ENCODE peak calls at places on chromosomes 5 and 9, in four cellular contexts. C, O, D and K are unnamed samples.

GRCh38 chr9:34984049-34984448 is 5.5 kb upstream of the DNAJB5 start:
- DNase-seq in C (no peak), O (no peak), D (no peak), K (no peak)

GRCh38 chr9:137459147-137459600 is at the start of gene NSMF:
- DNase-seq in O (peak), D (peak), C (peak), K (peak)

GRCh38 chr5:124744170-124744911 is 2.1 kb downstream of the ZNF608 start:
- DNase-seq in O (no peak), D (no peak), C (peak), K (peak)

GRCh38 chr5:149489605-149490037 is 61.6 kb downstream of the CSNK1A1 start:
- DNase-seq in C (no peak), D (no peak), O (no peak), K (peak)

GRCh38 chr5:114363837-114364236 is 2.0 kb downstream of the KCNN2 start:
- DNase-seq in C (no peak), D (no peak), O (no peak), K (no peak)

GRCh38 chr5:63233906-63234305 is 655.3 kb downstream of the LRRC70 start:
- DNase-seq in O (no peak), D (no peak), C (no peak), K (no peak)

GRCh38 chr9:91301161-91301560 is 60.6 kb downstream of the AUH start:
- DNase-seq in D (no peak), C (no peak), O (no peak), K (no peak)

GRCh38 chr9:13125261-13125660 is 154.2 kb downstream of the MPDZ start:
- DNase-seq in C (no peak), O (no peak), D (no peak), K (no peak)

GRCh38 chr5:73673161-73673591 is 47.2 kb downstream of the ARHGEF28 start:
- DNase-seq in O (no peak), C (no peak), D (peak), K (peak)